ENCODE peak calls at places on chromosome 12, in four cellular contexts. U is A549; Z is mesendoderm; P is CD8-positive, alpha-beta memory T cell. Q is an unnamed sample.

GRCh38 chr12:66066071-66066928 is 64.2 kb downstream of the LLPH start:
- DNase-seq in P (no peak), U (no peak), Z (peak), Q (peak)

GRCh38 chr12:119804011-119804641 is 73.0 kb downstream of the CIT start:
- DNase-seq in Z (peak), P (no peak), U (peak), Q (peak)

GRCh38 chr12:56760460-56760859 is 2.7 kb upstream of the HSD17B6 start:
- DNase-seq in P (no peak), U (no peak), Z (peak), Q (no peak)

GRCh38 chr12:21694660-21695059 is 37.0 kb upstream of the LDHB start:
- DNase-seq in P (no peak), Z (no peak), U (no peak), Q (no peak)

GRCh38 chr12:118035194-118036041 is 18.9 kb downstream of the RFC5 start:
- DNase-seq in P (no peak), Z (peak), U (no peak), Q (no peak)

GRCh38 chr12:29334911-29335310 is 46.1 kb downstream of the ERGIC2 start:
- DNase-seq in U (no peak), P (no peak), Z (no peak), Q (no peak)

GRCh38 chr12:905273-906076 is 44.0 kb downstream of the RAD52 start:
- DNase-seq in U (no peak), P (no peak), Z (peak), Q (no peak)

GRCh38 chr12:14473707-14474287 is 93.9 kb downstream of the PLBD1 start:
- DNase-seq in P (no peak), Z (peak), U (no peak), Q (no peak)

GRCh38 chr12:122886851-122887816 is 8.8 kb downstream of the VPS37B start:
- DNase-seq in P (no peak), Z (no peak), U (peak), Q (peak)

GRCh38 chr12:8033153-8034044 is 883 bp downstream of the FOXJ2 start:
- DNase-seq in Z (peak), P (peak), U (peak), Q (peak)

GRCh38 chr12:124833693-124834122 is 30.0 kb downstream of the SCARB1 start:
- DNase-seq in P (no peak), U (no peak), Z (peak), Q (no peak)

GRCh38 chr12:132218519-132218860 is 74.2 kb downstream of the NOC4L start:
- DNase-seq in U (no peak), P (no peak), Z (no peak), Q (no peak)

GRCh38 chr12:1003600-1004271 is 12.7 kb downstream of the ERC1 start:
- DNase-seq in U (no peak), P (no peak), Z (peak), Q (no peak)

GRCh38 chr12:107179883-107180282 is 86.5 kb upstream of the CRY1 start:
- DNase-seq in Z (peak), P (no peak), U (no peak), Q (no peak)

GRCh38 chr12:123571343-123571813 is 13.0 kb upstream of the TMED2 start:
- DNase-seq in U (peak), P (no peak), Z (peak), Q (peak)

GRCh38 chr12:103955811-103956514 is 9.7 kb upstream of the TDG start:
- DNase-seq in P (no peak), U (no peak), Z (peak), Q (peak)

GRCh38 chr12:107957459-107957858 is 171.6 kb upstream of the WSCD2 start:
- DNase-seq in Z (no peak), P (no peak), U (no peak), Q (no peak)

GRCh38 chr12:39619316-39619659 is 315 bp downstream of the ABCD2 start:
- DNase-seq in U (no peak), P (no peak), Z (no peak), Q (no peak)

GRCh38 chr12:100020370-100020769 is 35.6 kb upstream of the ANKS1B start:
- DNase-seq in U (no peak), Z (peak), P (no peak), Q (no peak)

GRCh38 chr12:25743679-25744078 is 190.6 kb upstream of the LMNTD1 start:
- DNase-seq in U (no peak), P (no peak), Z (no peak), Q (no peak)

GRCh38 chr12:96227365-96228106 is 33.4 kb downstream of the ELK3 start:
- DNase-seq in Z (no peak), P (no peak), U (no peak), Q (no peak)

GRCh38 chr12:113724703-113725556 is 241.2 kb downstream of the RBM19 start:
- DNase-seq in U (no peak), Z (no peak), P (no peak), Q (no peak)

GRCh38 chr12:40959041-40959440 is 229.1 kb upstream of the PDZRN4 start:
- DNase-seq in P (no peak), U (no peak), Z (no peak), Q (peak)

GRCh38 chr12:10511756-10512355 is 6.2 kb downstream of the EIF2S3B start:
- DNase-seq in Z (no peak), U (no peak), P (no peak), Q (no peak)

GRCh38 chr12:10191865-10192264 is 13.0 kb downstream of the TMEM52B start:
- DNase-seq in P (no peak), U (no peak), Z (peak), Q (no peak)

GRCh38 chr12:139585-139984 is 73.0 kb downstream of the IQSEC3 start:
- DNase-seq in Z (peak), U (no peak), P (no peak), Q (no peak)

GRCh38 chr12:10855807-10856206 is 6.5 kb upstream of the PRR4 start:
- DNase-seq in P (no peak), U (no peak), Z (no peak), Q (no peak)

GRCh38 chr12:122322501-122322900 is 56.2 kb upstream of the VPS33A start:
- DNase-seq in Z (peak), P (no peak), U (no peak), Q (no peak)

GRCh38 chr12:46677749-46678148 is 148.0 kb downstream of the SLC38A4 start:
- DNase-seq in Z (peak), P (no peak), U (peak), Q (peak)

GRCh38 chr12:51591020-51591901 is at the start of gene SCN8A:
- DNase-seq in Z (peak), U (peak), P (peak), Q (peak)

GRCh38 chr12:39236994-39237393 is 205.9 kb downstream of the KIF21A start:
- DNase-seq in Z (no peak), P (no peak), U (peak), Q (peak)

GRCh38 chr12:65123435-65124063 is 2.4 kb upstream of the WIF1 start:
- DNase-seq in Z (peak), U (no peak), P (no peak), Q (no peak)

GRCh38 chr12:1279050-1279449 is 288.0 kb downstream of the ERC1 start:
- DNase-seq in Z (no peak), U (no peak), P (no peak), Q (no peak)

GRCh38 chr12:78887008-78887407 is 22.4 kb downstream of the SYT1 start:
- DNase-seq in Z (peak), U (peak), P (no peak), Q (peak)

GRCh38 chr12:12774791-12775190 is 10.7 kb upstream of the APOLD1 start:
- DNase-seq in P (no peak), U (no peak), Z (no peak), Q (no peak)

GRCh38 chr12:132952371-132953162 is 3.5 kb downstream of the ZNF605 start:
- DNase-seq in U (no peak), P (no peak), Z (no peak), Q (peak)

DNA sequence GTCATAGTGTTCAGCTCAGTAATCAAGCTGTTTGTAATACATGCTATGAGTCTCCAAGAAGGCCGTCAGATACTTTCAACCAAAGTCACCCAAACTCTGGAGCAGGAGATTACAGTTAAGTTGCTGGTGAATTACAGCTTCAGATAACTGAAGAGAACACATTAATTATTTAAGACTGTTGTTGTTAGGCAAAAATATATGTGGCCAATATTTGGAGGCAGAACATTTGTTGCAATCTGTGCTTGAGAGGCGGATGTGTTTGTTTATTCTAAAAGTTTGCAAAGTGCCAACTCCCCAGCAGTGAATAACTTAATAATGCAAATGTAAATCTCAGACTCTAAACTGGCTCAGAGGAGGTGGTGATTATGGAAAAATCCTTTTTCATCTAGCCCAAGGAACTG is 300.7 kb upstream of the TBX3 start:
- DNase-seq in U (no peak), P (no peak), Z (no peak), Q (peak)
- H3K27ac ChIP-seq in U (no peak), P (no peak), Z (no peak), Q (no peak)

GRCh38 chr12:52956987-52957386 is 8.1 kb downstream of the KRT18 start:
- DNase-seq in U (no peak), P (no peak), Z (peak), Q (no peak)
- H3K27ac ChIP-seq in U (peak), P (no peak), Z (no peak), Q (no peak)

GRCh38 chr12:68557011-68557715 is 53.5 kb upstream of the RAP1B start:
- DNase-seq in U (no peak), Z (no peak), P (no peak), Q (peak)

GRCh38 chr12:68560823-68561422 is 49.8 kb upstream of the RAP1B start:
- DNase-seq in U (no peak), Z (no peak), P (no peak), Q (no peak)

GRCh38 chr12:68559246-68559645 is 51.5 kb upstream of the RAP1B start:
- DNase-seq in Z (no peak), U (no peak), P (no peak), Q (no peak)

GRCh38 chr12:68561830-68562229 is 48.9 kb upstream of the RAP1B start:
- DNase-seq in U (no peak), Z (peak), P (no peak), Q (no peak)

GRCh38 chr12:68559984-68560822 is 50.5 kb upstream of the RAP1B start:
- DNase-seq in U (no peak), P (no peak), Z (peak), Q (no peak)
- H3K27ac ChIP-seq in U (no peak), P (no peak), Z (peak), Q (no peak)

GRCh38 chr12:52946334-52946733 is 2.6 kb upstream of the KRT18 start:
- DNase-seq in P (no peak), Z (no peak), U (no peak), Q (no peak)

GRCh38 chr12:52946797-52947547 is 1.9 kb upstream of the KRT18 start:
- DNase-seq in P (no peak), Z (peak), U (no peak), Q (no peak)

GRCh38 chr12:52944683-52945388 is 4.1 kb upstream of the KRT18 start:
- DNase-seq in P (no peak), Z (no peak), U (no peak), Q (no peak)

GRCh38 chr12:52947738-52948423 is 1.0 kb upstream of the KRT18 start:
- DNase-seq in P (no peak), U (no peak), Z (peak), Q (no peak)

DNA sequence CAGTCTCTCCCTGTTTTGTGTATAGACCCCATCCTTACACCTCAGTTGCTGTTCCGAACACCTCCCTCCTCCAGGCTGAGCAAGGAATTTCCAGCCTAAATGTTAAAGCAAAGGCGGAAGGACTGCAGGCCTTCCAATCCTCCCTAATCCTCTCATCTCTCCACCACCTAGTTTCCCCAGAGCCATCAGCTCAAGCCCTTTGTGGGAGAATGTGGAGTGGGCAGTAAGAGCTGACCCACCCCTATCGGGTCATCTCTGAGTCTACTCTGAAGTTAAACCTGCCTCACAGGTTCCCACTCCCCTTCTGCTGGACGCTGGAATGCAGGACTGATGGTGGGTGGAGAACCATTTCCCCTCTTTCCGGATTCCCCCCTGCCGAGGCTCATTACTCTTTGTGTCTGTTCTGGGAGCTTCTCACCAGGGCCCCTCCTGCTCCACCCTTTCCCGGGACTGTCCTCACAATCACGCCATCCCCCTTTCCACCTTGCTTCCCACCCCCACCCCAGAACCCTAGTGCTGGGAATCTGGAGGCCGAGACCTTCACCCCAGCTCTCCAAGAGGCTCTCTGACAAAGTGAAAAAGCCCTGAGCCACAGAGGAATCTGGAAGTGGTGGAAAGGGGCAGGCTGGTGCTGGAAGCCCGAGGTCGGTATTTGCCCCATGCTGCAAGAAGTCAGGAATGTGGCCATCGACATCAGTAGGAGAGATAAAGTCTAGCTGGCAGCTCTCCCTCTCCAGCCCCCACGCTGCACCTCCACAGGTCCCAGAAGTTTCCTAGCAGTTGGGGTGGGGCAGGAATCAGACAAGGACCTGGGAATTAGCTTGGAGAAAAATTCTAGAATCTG is 3.3 kb upstream of the KRT18 start:
- DNase-seq in U (no peak), Z (peak), P (no peak), Q (no peak)
- H3K27ac ChIP-seq in U (peak), Z (peak), P (no peak), Q (no peak)

DNA sequence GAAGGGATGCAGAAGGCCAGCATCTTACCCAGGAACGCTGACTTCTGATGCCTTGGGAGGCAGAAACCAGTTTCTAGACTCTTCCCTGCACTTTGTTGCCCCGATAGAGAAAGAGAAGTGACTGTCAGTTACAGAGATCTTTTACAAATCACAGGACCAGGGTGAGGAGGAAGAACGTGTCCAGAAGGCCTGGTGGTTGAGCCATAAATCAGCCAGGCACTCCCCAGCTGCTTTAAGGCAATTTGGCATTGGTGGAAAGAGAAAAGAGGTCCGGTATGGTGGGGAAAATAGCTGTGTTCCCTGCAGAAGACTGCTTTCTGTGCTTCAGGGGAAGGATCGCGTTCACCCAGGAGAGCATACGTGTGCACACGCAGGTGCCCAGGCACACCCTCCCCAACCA is 88.7 kb upstream of the KCNA1 start:
- DNase-seq in Z (no peak), U (no peak), P (no peak), Q (no peak)
- H3K27ac ChIP-seq in Z (no peak), U (no peak), P (no peak), Q (no peak)

GRCh38 chr12:92696240-92696639 is 6.5 kb upstream of the PLEKHG7 start:
- DNase-seq in Z (no peak), P (no peak), U (no peak), Q (no peak)
- H3K27ac ChIP-seq in Z (no peak), P (no peak), U (no peak), Q (no peak)

GRCh38 chr12:53232641-53233538 is 881 bp upstream of the RARG start:
- DNase-seq in P (peak), U (peak), Z (peak), Q (no peak)
- H3K27ac ChIP-seq in P (peak), U (peak), Z (peak), Q (no peak)

Q was measured in SJSA1.